ENCODE peak calls at places on chromosomes 13 and 19, in seven cellular contexts. S is HCT116, U is prostate gland, X is fibroblast of the aortic adventitia, Z is left ventricle myocardium inferior, I is GM13977, R is MCF 10A. C is an unnamed sample.

GRCh38 chr13:113064534-113065405 is 40.8 kb upstream of the F7 start:
- DNase-seq in S (peak), U (no peak), X (peak), Z (no peak), I (no peak), R (peak), C (no peak)

GRCh38 chr19:38268539-38268938 is 4.2 kb downstream of the SPINT2 start:
- DNase-seq in S (no peak), U (no peak), X (no peak), Z (no peak), I (no peak), R (no peak), C (no peak)

GRCh38 chr13:98272549-98272948 is 95.5 kb upstream of the RNF113B start:
- DNase-seq in S (no peak), U (no peak), X (no peak), Z (no peak), I (no peak), R (no peak), C (no peak)

GRCh38 chr13:96816261-96816660 is 178.0 kb downstream of the OXGR1 start:
- DNase-seq in S (no peak), U (no peak), X (peak), Z (no peak), I (no peak), R (peak), C (no peak)

GRCh38 chr19:17347361-17347760 is 10.0 kb downstream of the GTPBP3 start:
- DNase-seq in S (no peak), U (no peak), X (peak), Z (no peak), I (no peak), R (peak), C (no peak)

GRCh38 chr19:3047307-3048189 is 14.7 kb downstream of the TLE5 start:
- DNase-seq in S (peak), U (peak), X (peak), Z (peak), I (peak), R (peak), C (peak)

GRCh38 chr13:90974249-90974954 is 373.1 kb upstream of the MIR17HG start:
- DNase-seq in S (no peak), U (no peak), X (no peak), Z (no peak), I (no peak), R (no peak), C (no peak)

GRCh38 chr19:11286312-11286974 is 9.5 kb upstream of the TSPAN16 start:
- DNase-seq in S (no peak), U (no peak), X (peak), Z (peak), I (no peak), R (peak), C (no peak)

GRCh38 chr19:5172859-5173577 is 167.6 kb downstream of the PTPRS start:
- DNase-seq in S (peak), U (no peak), X (peak), Z (no peak), I (no peak), R (peak), C (no peak)

GRCh38 chr19:54041969-54042606 is 21.6 kb downstream of the VSTM1 start:
- DNase-seq in S (no peak), U (no peak), X (no peak), Z (no peak), I (peak), R (no peak), C (no peak)

GRCh38 chr19:18311495-18311894 is 11.4 kb downstream of the LSM4 start:
- DNase-seq in S (no peak), U (no peak), X (no peak), Z (no peak), I (peak), R (no peak), C (no peak)

GRCh38 chr13:26660185-26660584 is 100.4 kb downstream of the GPR12 start:
- DNase-seq in S (no peak), U (no peak), X (no peak), Z (no peak), I (no peak), R (no peak), C (no peak)

DNA sequence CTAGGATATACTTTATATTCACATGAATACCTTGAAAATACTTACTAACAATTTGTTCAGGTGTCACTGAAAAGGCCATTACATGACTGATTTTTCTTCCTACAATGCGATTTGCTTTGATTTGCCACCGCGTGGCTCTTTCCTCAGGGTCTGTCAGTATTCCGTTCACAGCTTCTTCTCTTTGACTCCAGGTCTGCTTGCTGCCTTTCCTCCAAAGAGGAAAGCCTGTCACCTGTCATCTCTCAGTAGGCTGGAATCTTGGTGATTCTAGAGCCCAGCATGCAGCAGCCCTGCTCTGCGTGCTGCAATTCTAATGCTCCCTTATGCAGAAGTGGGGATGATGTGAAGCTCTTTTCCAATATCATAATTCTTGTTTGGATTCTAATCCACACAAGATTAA is 33.6 kb upstream of the SIAH3 start:
- DNase-seq in S (no peak), U (no peak), X (no peak), Z (no peak), I (no peak), R (no peak), C (no peak)
- TF ChIP-seq CTCF in S (no peak), U (no peak), X (no peak), Z (no peak), I (no peak), R (no peak), C (no peak)

DNA sequence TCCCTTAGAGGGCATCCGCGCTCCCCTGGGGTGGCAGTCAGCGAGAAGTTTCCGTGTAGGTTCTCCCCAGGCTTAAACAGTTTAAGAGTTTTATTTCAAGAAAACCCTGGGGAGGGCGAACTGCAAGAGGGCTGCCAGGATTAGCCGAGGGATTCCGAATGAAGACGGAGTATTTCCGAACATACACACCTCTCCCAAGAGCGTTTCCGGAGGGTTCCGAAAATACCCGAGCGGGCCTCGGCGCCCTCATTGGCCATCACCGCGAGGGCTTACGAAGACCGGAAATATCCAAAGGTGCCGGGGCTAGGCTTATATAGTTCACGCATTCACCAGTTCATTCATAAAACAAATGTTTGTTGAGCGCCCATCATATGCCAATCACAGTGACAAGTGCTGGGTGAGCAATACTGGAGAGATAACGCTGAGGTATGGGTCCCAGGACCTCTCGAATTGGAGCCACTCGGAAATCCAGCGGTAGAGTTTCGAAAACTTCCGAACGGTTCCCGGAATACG is 440 bp upstream of the RPL28 start:
- DNase-seq in S (peak), U (peak), X (peak), Z (peak), I (peak), R (peak), C (peak)
- TF ChIP-seq CTCF in S (no peak), U (no peak), X (no peak), Z (no peak), I (no peak), R (no peak), C (no peak)

DNA sequence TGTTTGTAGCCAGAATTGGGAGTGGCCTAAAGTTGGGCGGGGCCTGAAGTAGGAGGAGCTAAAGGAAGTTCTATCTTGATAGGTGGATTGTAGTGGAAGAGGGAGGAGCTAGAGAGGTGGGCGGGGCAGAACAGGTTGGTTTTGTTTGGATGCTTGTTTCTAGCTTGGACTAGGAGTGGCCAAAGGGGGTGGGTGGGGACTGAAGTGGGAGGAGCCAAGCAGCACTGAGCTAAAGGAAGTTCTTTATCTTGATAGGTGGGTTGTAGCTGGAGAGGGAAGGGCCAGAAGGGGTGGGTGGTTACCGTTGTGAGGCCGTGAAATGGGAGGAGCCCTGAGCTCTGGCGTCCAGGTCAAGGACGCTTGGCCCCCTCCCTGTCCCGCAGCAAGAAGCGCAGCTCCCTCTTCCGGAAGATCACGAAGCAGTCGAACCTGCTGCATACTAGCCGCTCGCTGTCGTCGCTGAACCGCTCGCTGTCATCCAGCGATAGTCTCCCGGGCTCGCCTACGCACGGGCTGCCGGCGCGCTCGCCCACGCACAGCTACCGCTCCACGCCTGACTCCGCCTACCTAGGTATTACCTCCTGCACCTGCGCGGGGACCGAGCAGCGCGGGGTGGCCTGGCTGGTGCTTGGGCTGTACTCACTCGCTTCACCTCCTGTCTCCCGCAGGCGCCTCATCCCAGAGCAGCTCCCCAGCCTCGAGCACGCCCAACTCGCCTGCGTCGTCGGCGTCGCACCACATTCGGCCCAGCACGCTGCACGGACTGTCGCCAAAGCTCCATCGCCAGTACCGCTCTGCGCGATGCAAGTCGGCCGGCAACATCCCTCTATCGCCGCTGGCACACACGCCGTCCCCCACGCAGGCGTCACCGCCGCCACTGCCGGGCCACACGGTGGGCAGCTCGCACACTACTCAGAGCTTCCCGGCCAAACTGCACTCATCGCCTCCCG is 8.0 kb downstream of the DNASE2 start:
- DNase-seq in S (no peak), U (peak), X (peak), Z (no peak), I (peak), R (peak), C (peak)
- TF ChIP-seq CTCF in S (no peak), U (no peak), X (no peak), Z (no peak), I (no peak), R (no peak), C (no peak)

GRCh38 chr13:53200498-53201453 is 172.2 kb downstream of the OLFM4 start:
- DNase-seq in S (no peak), U (peak), X (no peak), Z (peak), I (peak), R (no peak), C (peak)

GRCh38 chr13:53201454-53202225 is 173.0 kb downstream of the OLFM4 start:
- DNase-seq in S (no peak), U (no peak), X (no peak), Z (peak), I (no peak), R (no peak), C (no peak)

GRCh38 chr13:53204598-53204997 is 176.0 kb downstream of the OLFM4 start:
- DNase-seq in S (no peak), U (no peak), X (no peak), Z (no peak), I (no peak), R (no peak), C (no peak)

GRCh38 chr13:53206455-53206854 is 177.8 kb downstream of the OLFM4 start:
- DNase-seq in S (no peak), U (no peak), X (no peak), Z (no peak), I (no peak), R (peak), C (no peak)
- TF ChIP-seq CTCF in S (peak), U (peak), X (no peak), Z (peak), I (peak), R (peak), C (no peak)